ENCODE peak calls at places on chromosomes 7 and 10, in nine cellular contexts. J is suprapubic skin, Y is NT2/D1, O is psoas muscle, M is fibroblast of pulmonary artery, L is astrocyte, C is endothelial cell of umbilical vein, U is A549, K is RWPE2. D is an unnamed sample.

GRCh38 chr10:24806262-24806661 is 82.6 kb upstream of the ARHGAP21 start:
- DNase-seq in J (no peak), Y (no peak), O (no peak), M (no peak), L (no peak), C (no peak), U (no peak), K (no peak), D (no peak)

GRCh38 chr10:124093076-124093773 is at the start of gene CHST15:
- DNase-seq in J (no peak), Y (peak), O (peak), M (peak), L (peak), C (peak), U (peak), K (no peak), D (peak)

GRCh38 chr7:111089822-111090426 is 1.0 kb upstream of the LRRN3 start:
- DNase-seq in J (no peak), Y (peak), O (no peak), M (peak), L (no peak), C (peak), U (peak), K (no peak), D (no peak)

GRCh38 chr7:620052-620451 is 100.4 kb upstream of the PDGFA start:
- DNase-seq in J (no peak), Y (peak), O (no peak), M (peak), L (peak), C (peak), U (no peak), K (no peak), D (no peak)

GRCh38 chr7:82406937-82407336 is 36.6 kb downstream of the CACNA2D1 start:
- DNase-seq in J (no peak), Y (no peak), O (no peak), M (no peak), L (no peak), C (no peak), U (no peak), K (no peak), D (no peak)

GRCh38 chr10:22758862-22759261 is 44.5 kb upstream of the PIP4K2A start:
- DNase-seq in J (no peak), Y (no peak), O (no peak), M (no peak), L (no peak), C (no peak), U (no peak), K (no peak), D (no peak)

GRCh38 chr7:118843456-118843855 is 619.0 kb downstream of the ANKRD7 start:
- DNase-seq in J (no peak), Y (no peak), O (no peak), M (no peak), L (no peak), C (no peak), U (no peak), K (no peak), D (no peak)

GRCh38 chr7:30166841-30167235 is 32.1 kb downstream of the MTURN start:
- DNase-seq in J (no peak), Y (no peak), O (no peak), M (no peak), L (no peak), C (no peak), U (no peak), K (no peak), D (no peak)

GRCh38 chr10:70756710-70757360 is 28.3 kb downstream of the TBATA start:
- DNase-seq in J (no peak), Y (no peak), O (peak), M (no peak), L (peak), C (no peak), U (no peak), K (no peak), D (no peak)

GRCh38 chr10:76150139-76150885 is 718.9 kb downstream of the LRMDA start:
- DNase-seq in J (no peak), Y (no peak), O (no peak), M (peak), L (peak), C (no peak), U (no peak), K (no peak), D (peak)

GRCh38 chr7:134364619-134365037 is 47.9 kb upstream of the SLC35B4 start:
- DNase-seq in J (no peak), Y (no peak), O (no peak), M (peak), L (peak), C (peak), U (peak), K (peak), D (no peak)

GRCh38 chr10:126876456-126876855 is 28.8 kb upstream of the DOCK1 start:
- DNase-seq in J (no peak), Y (no peak), O (no peak), M (no peak), L (no peak), C (no peak), U (no peak), K (no peak), D (no peak)

GRCh38 chr7:32957326-32958045 is at the start of gene FKBP9:
- DNase-seq in J (peak), Y (no peak), O (peak), M (peak), L (peak), C (peak), U (peak), K (peak), D (peak)

GRCh38 chr7:42192851-42193456 is 44.1 kb downstream of the GLI3 start:
- DNase-seq in J (no peak), Y (peak), O (no peak), M (peak), L (peak), C (peak), U (no peak), K (no peak), D (no peak)

GRCh38 chr10:46558411-46559185 is 2.1 kb upstream of the GPRIN2 start:
- DNase-seq in J (peak), Y (no peak), O (peak), M (no peak), L (no peak), C (no peak), U (peak), K (peak), D (no peak)

GRCh38 chr10:47181057-47181849 is 118.7 kb upstream of the GDF10 start:
- DNase-seq in J (no peak), Y (no peak), O (no peak), M (no peak), L (no peak), C (no peak), U (no peak), K (no peak), D (no peak)

GRCh38 chr7:16417958-16418357 is 3.4 kb downstream of the CRPPA start:
- DNase-seq in J (no peak), Y (no peak), O (no peak), M (peak), L (no peak), C (no peak), U (no peak), K (no peak), D (no peak)

GRCh38 chr7:74490546-74490945 is 36.8 kb downstream of the GTF2IRD1 start:
- DNase-seq in J (no peak), Y (no peak), O (no peak), M (no peak), L (no peak), C (no peak), U (no peak), K (no peak), D (no peak)

GRCh38 chr10:116538461-116538860 is 7.3 kb upstream of the PNLIP start:
- DNase-seq in J (no peak), Y (no peak), O (no peak), M (no peak), L (peak), C (no peak), U (no peak), K (no peak), D (no peak)

GRCh38 chr10:7291487-7292113 is 119.2 kb downstream of the SFMBT2 start:
- DNase-seq in J (no peak), Y (no peak), O (no peak), M (no peak), L (peak), C (no peak), U (peak), K (no peak), D (no peak)

GRCh38 chr10:86647773-86648705 is 6.3 kb upstream of the OPN4 start:
- DNase-seq in J (peak), Y (no peak), O (no peak), M (no peak), L (peak), C (no peak), U (no peak), K (no peak), D (no peak)

GRCh38 chr10:43204394-43204942 is 62.4 kb downstream of the RASGEF1A start:
- DNase-seq in J (no peak), Y (no peak), O (peak), M (no peak), L (no peak), C (no peak), U (no peak), K (no peak), D (peak)

GRCh38 chr7:157004050-157004838 is 6.2 kb downstream of the MNX1 start:
- DNase-seq in J (peak), Y (no peak), O (no peak), M (peak), L (peak), C (peak), U (no peak), K (no peak), D (no peak)

GRCh38 chr7:157006829-157007469 is 3.5 kb downstream of the MNX1 start:
- DNase-seq in J (no peak), Y (no peak), O (no peak), M (no peak), L (no peak), C (no peak), U (no peak), K (no peak), D (no peak)

GRCh38 chr7:157004839-157005455 is 5.5 kb downstream of the MNX1 start:
- DNase-seq in J (peak), Y (no peak), O (no peak), M (no peak), L (no peak), C (no peak), U (no peak), K (no peak), D (no peak)

GRCh38 chr7:157006205-157006747 is 4.2 kb downstream of the MNX1 start:
- DNase-seq in J (peak), Y (no peak), O (peak), M (no peak), L (no peak), C (no peak), U (no peak), K (no peak), D (no peak)

DNA sequence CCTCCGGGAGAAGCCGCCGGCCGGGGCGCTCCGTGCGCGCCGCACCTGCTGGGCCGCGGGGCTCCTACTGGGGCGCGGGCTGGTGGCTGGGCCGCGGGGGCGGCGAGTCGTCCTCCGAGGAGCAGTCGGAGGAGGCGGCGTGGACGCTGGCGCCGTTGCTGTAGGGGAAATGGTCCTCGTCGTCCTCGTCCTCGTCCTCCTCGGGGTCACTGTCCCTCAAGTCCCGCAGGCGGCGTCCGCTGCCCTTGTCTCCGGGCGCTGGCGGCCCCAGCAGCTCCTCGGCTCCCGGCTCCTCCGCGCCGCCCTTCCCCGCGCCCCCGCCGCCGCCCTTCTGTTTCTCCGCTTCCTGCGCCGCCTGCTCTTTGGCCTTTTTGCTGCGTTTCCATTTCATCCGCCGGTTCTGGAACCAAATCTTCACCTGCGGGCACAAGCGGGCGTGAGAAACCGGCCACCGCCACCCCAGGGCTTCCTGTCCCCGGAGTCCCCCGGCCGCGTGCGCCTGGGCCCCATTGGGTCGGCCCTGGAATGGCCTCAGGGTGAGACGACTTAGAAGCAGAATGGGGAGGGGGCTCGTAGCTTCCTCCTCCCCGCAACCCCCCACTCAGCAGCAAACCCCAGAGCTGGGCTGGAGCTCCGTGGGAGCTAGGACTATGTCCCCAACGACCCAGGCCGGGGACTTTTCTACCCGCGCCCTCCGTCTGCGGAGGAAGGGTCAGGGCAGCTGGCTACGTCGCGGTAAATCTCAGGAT is 4.8 kb downstream of the MNX1 start:
- DNase-seq in J (peak), Y (no peak), O (peak), M (no peak), L (no peak), C (no peak), U (no peak), K (no peak), D (no peak)
- H3K4me3 ChIP-seq in J (peak), Y (no peak), O (peak), M (no peak), L (no peak), C (no peak), U (no peak), K (peak), D (no peak)

DNA sequence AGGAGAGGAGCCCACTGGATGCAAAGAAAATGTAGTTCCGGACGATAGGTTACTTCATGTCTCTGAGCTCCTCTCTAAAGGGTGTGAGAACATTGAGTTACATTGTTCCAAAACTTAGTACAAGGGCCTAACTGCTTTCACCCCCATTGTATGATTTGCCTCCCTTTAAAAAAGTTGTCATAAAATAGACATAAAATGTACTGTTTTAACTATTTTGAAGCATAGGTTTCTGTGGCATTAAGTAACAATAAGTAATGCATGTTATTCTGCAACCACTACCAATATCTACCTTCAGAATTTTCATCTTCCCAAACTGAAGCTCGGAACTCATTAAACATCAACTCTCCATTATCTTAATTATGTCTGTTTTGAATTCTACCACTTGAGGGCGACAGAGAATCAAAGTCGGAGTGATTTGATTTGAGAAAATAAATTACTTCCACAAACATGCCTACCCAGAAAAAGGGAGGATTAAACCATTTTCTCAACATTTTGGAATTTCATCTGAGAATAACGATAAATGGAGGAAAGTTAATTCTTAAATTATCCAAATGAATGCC is 2.7 kb downstream of the IGFBP1 start:
- DNase-seq in J (no peak), Y (no peak), O (no peak), M (peak), L (peak), C (peak), U (peak), K (no peak), D (no peak)
- H3K4me3 ChIP-seq in J (no peak), Y (no peak), O (no peak), M (no peak), L (no peak), C (no peak), U (no peak), K (no peak), D (no peak)

GRCh38 chr7:6444516-6445269 is 3.1 kb downstream of the DAGLB start:
- DNase-seq in J (no peak), Y (no peak), O (no peak), M (no peak), L (peak), C (no peak), U (no peak), K (no peak), D (no peak)

GRCh38 chr7:6443372-6443941 is 4.3 kb downstream of the DAGLB start:
- DNase-seq in J (no peak), Y (no peak), O (no peak), M (peak), L (peak), C (peak), U (peak), K (no peak), D (no peak)

GRCh38 chr7:6440381-6440780 is 7.4 kb downstream of the DAGLB start:
- DNase-seq in J (no peak), Y (no peak), O (no peak), M (no peak), L (no peak), C (no peak), U (no peak), K (no peak), D (no peak)

GRCh38 chr7:6438427-6438826 is 9.3 kb downstream of the DAGLB start:
- DNase-seq in J (no peak), Y (no peak), O (no peak), M (no peak), L (no peak), C (peak), U (no peak), K (no peak), D (no peak)

DNA sequence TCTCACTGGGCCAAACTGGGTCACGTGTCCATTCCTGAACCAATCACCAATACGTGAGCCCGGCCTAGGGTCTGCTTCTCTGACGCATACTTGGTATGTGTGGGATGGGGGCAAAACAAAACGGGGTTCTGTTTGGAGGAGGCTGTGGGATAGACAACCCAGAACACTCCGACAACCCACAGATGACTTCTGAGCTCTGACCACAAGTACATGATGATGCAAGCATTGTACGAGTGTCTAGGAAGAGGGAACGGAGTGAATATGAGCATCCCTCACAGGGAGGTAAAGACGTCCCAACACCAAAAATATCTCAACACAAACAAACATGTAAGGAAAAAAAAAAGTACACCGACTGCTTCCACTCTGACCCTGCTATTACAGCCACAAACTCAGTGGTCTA is 5.6 kb downstream of the DAGLB start:
- DNase-seq in J (no peak), Y (no peak), O (no peak), M (peak), L (peak), C (no peak), U (no peak), K (no peak), D (no peak)
- H3K4me3 ChIP-seq in J (no peak), Y (no peak), O (no peak), M (no peak), L (no peak), C (no peak), U (no peak), K (no peak), D (no peak)

GRCh38 chr10:132516771-132517725 is 20.5 kb upstream of the INPP5A start:
- DNase-seq in J (peak), Y (peak), O (peak), M (peak), L (peak), C (peak), U (peak), K (peak), D (peak)
- H3K4me3 ChIP-seq in J (peak), Y (peak), O (peak), M (no peak), L (peak), C (no peak), U (peak), K (no peak), D (peak)

GRCh38 chr10:132836832-132837540 is 51.0 kb upstream of the NKX6-2 start:
- DNase-seq in J (no peak), Y (no peak), O (peak), M (peak), L (no peak), C (peak), U (peak), K (no peak), D (peak)
- H3K4me3 ChIP-seq in J (no peak), Y (no peak), O (peak), M (no peak), L (no peak), C (no peak), U (no peak), K (no peak), D (no peak)

GRCh38 chr10:12264204-12264908 is 68.4 kb downstream of the CDC123 start:
- DNase-seq in J (peak), Y (peak), O (peak), M (peak), L (peak), C (peak), U (peak), K (no peak), D (peak)
- H3K4me3 ChIP-seq in J (peak), Y (no peak), O (peak), M (peak), L (peak), C (peak), U (peak), K (peak), D (no peak)

GRCh38 chr10:92750788-92751533 is 61.2 kb downstream of the HHEX start:
- DNase-seq in J (no peak), Y (no peak), O (no peak), M (peak), L (no peak), C (peak), U (no peak), K (no peak), D (no peak)
- H3K4me3 ChIP-seq in J (no peak), Y (no peak), O (no peak), M (no peak), L (no peak), C (no peak), U (no peak), K (no peak), D (no peak)

GRCh38 chr10:45150997-45151396 is 150.3 kb downstream of the ZNF22 start:
- DNase-seq in J (no peak), Y (no peak), O (no peak), M (no peak), L (no peak), C (no peak), U (no peak), K (no peak), D (no peak)

GRCh38 chr10:45154481-45154880 is 153.8 kb downstream of the ZNF22 start:
- DNase-seq in J (no peak), Y (no peak), O (no peak), M (peak), L (no peak), C (no peak), U (no peak), K (no peak), D (no peak)

GRCh38 chr10:45151467-45152214 is 150.9 kb downstream of the ZNF22 start:
- DNase-seq in J (no peak), Y (no peak), O (no peak), M (no peak), L (no peak), C (no peak), U (no peak), K (no peak), D (no peak)

GRCh38 chr10:45155784-45156183 is 155.1 kb downstream of the ZNF22 start:
- DNase-seq in J (no peak), Y (no peak), O (no peak), M (no peak), L (no peak), C (no peak), U (no peak), K (no peak), D (no peak)

DNA sequence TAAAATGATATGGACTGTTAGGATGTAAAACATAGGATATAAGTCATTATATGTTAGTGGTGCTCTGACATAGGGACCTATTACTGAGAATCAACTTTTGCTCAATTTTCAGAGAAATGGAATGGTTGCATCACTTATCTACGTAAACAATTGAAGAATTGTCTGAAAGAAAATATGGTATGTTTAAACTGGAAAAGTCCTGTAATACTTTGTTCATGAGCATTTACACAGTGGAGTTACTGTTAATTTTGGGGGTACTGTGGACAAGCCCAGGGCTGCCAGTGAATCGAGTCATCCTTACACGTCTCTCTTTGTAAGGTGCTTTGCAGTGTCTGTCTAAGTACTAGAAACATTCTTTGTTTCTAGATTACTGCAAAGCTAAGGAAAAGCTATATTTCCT is 152.0 kb downstream of the ZNF22 start:
- DNase-seq in J (no peak), Y (no peak), O (no peak), M (no peak), L (no peak), C (no peak), U (no peak), K (no peak), D (no peak)
- H3K4me3 ChIP-seq in J (no peak), Y (no peak), O (no peak), M (no peak), L (no peak), C (no peak), U (no peak), K (no peak), D (no peak)

DNA sequence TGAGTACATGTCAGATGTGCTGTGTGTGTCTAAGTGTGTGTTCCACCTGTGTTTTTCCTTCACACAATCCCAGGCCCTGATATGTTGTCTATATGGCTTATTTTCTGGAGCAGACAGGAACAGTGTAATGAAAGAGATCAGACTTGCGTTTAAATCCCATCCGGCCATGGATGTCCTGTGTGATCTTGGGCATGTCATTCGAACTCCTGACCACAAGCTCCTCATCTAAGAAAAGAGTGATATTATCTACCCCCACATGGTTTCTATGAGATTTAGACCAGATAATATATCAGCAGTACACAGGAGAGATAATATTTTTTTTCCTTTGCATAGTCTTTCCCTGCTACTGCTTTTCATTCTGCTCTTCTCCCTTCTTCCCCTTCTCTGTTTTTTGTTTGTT is 37.3 kb downstream of the APBB1IP start:
- DNase-seq in J (no peak), Y (no peak), O (no peak), M (no peak), L (no peak), C (no peak), U (no peak), K (no peak), D (no peak)
- H3K4me3 ChIP-seq in J (no peak), Y (no peak), O (no peak), M (no peak), L (no peak), C (no peak), U (no peak), K (no peak), D (no peak)